ENCODE peak calls at places on chromosomes 4 and X, in six cellular contexts. D is CD8-positive, alpha-beta T cell; B is AG09309; G is heart left ventricle; Y is AG04450; X is HCT116. S is an unnamed sample.

GRCh38 chrX:153885968-153886903 is at the start of gene L1CAM:
- DNase-seq in Y (no peak), D (no peak), X (no peak), G (peak; percentile 21), B (no peak), S (no peak)

GRCh38 chr4:4555916-4556315 is 14.1 kb upstream of the STX18 start:
- DNase-seq in X (no peak), B (peak; percentile 89), G (no peak), Y (peak; percentile 55), D (no peak), S (no peak)

GRCh38 chrX:152819732-152820131 is 10.8 kb downstream of the CETN2 start:
- DNase-seq in G (no peak), D (no peak), X (no peak), B (no peak), Y (peak; percentile 27), S (no peak)

GRCh38 chrX:152904151-152905080 is 6.5 kb downstream of the ZNF185 start:
- DNase-seq in B (peak; percentile 13), G (peak; percentile 68), X (no peak), D (peak; percentile 27), Y (no peak), S (no peak)

GRCh38 chrX:135086197-135086854 is 34.0 kb downstream of the ETDB start:
- DNase-seq in Y (peak; percentile 23), B (peak; percentile 20), D (peak; percentile 27), X (peak; percentile 63), G (no peak), S (peak; percentile 71)

GRCh38 chr4:134762053-134762452 is 560.5 kb upstream of the PABPC4L start:
- DNase-seq in G (no peak), B (no peak), X (no peak), Y (no peak), D (no peak), S (no peak)

GRCh38 chrX:153396320-153397195 is 4.6 kb downstream of the PNMA6E start:
- DNase-seq in D (no peak), G (no peak), Y (no peak), B (no peak), X (no peak), S (no peak)

GRCh38 chr4:41390661-41391060 is 133.9 kb downstream of the UCHL1 start:
- DNase-seq in G (no peak), X (no peak), B (no peak), Y (no peak), D (no peak), S (no peak)

GRCh38 chrX:47166126-47166525 is 21.1 kb downstream of the RBM10 start:
- DNase-seq in G (no peak), X (no peak), D (no peak), B (no peak), Y (no peak), S (no peak)

DNA sequence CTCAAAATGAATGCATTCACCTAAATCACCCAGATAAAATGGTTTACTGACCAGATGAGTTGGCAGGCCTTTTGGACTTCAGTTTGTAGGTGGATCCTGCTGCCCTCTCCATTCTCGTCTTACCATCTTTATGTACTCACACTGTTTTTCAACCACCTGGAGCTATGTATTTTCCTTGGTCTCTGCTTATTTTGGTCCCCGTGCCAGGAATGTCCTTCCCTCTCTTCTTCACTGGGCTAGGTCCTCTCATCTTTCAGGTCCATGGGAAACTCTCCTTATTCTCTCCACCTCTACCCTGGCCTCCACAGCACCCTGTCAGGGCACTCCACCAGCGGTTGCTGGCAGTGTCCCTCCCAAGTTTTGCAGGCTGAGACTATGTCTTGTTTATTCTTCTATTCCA is 2.6 kb downstream of the GPRIN3 start:
- DNase-seq in Y (no peak), B (no peak), G (no peak), X (no peak), D (no peak), S (no peak)
- H3K4me3 ChIP-seq in Y (no peak overlapping the region), B (no peak overlapping the region), G (no peak overlapping the region), X (no peak overlapping the region), D (peak overlapping the region; percentile 67), S (no peak overlapping the region)

GRCh38 chrX:2587146-2587545 is 86.4 kb upstream of the DHRSX start:
- DNase-seq in X (no peak), D (no peak), G (no peak), Y (no peak), B (no peak), S (no peak)

GRCh38 chrX:2581296-2581695 is 80.5 kb upstream of the DHRSX start:
- DNase-seq in Y (no peak), G (no peak), B (no peak), X (no peak), D (no peak), S (no peak)

GRCh38 chrX:2584659-2585470 is 84.1 kb upstream of the DHRSX start:
- DNase-seq in G (no peak), B (no peak), Y (no peak), X (no peak), D (no peak), S (no peak)

GRCh38 chrX:2584216-2584615 is 83.4 kb upstream of the DHRSX start:
- DNase-seq in D (no peak), X (no peak), B (no peak), G (no peak), Y (no peak), S (no peak)

DNA sequence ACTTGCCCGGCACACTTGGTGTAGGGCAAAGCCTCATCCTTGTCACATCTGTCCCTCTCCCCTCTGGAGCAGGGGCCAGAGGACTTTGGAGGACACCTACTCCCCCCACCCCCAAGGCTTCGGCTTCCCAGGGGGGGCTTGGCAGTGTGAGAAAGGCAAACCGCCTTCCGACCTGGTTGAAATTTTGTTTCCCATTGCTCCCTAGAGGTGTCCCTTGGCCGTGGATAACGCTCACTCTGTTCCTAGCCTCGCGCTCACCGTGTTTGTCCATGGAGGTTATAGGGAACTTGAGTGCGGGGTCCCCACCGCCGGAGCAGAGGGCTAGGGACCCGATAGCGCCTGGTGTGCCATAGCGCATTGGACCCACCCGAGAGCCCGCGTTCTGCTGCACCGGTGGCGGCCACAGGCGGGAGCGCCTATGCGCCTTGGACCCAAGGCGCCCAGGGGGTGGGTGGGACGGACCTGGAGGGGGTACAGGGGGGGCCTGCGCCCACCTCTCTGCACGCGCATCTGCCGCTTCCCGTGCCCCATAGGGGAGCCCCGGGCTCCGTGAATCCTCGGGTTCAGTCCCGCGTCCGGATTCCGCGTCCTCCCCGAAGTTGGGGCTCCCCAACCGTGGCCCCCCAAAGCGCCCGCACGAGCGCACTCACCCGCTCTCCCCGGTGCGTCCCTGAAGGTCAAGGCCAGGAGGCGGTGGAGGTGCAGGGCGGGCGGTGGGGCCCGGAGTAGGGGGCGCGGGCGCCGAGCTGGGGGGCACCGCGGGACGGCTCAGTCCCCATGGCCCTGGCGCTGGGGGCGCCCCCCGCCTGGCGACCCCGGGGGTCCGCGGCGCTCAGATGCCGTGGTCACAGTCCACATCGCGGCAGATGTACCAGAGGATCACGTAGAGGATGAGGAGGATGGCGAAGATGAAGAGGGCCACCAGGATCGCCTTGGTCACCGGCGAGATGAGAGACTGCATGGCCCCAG is 82.7 kb upstream of the DHRSX start:
- DNase-seq in Y (no peak), X (no peak), D (no peak), B (no peak), G (no peak), S (no peak)
- H3K4me3 ChIP-seq in Y (no peak overlapping the region), X (no peak overlapping the region), D (no peak overlapping the region), B (no peak overlapping the region), G (no peak overlapping the region), S (no peak overlapping the region)

GRCh38 chr4:54100607-54101189 is 735 bp downstream of the GSX2 start:
- DNase-seq in D (no peak), G (no peak), B (no peak), Y (no peak), X (no peak), S (no peak)
- H3K4me3 ChIP-seq in D (peak overlapping the region; percentile 40), G (peak overlapping the region; percentile 19), B (peak overlapping the region; percentile 47), Y (peak overlapping the region; percentile 54), X (no peak overlapping the region), S (peak overlapping the region; percentile 47)

GRCh38 chr4:7244343-7244680 is 52.0 kb downstream of the SORCS2 start:
- DNase-seq in X (no peak), G (peak; percentile 20), D (no peak), Y (no peak), B (no peak), S (no peak)
- H3K4me3 ChIP-seq in X (no peak overlapping the region), G (no peak overlapping the region), D (no peak overlapping the region), Y (no peak overlapping the region), B (no peak overlapping the region), S (no peak overlapping the region)

GRCh38 chrX:75278991-75279390 is 5.1 kb downstream of the UPRT start:
- DNase-seq in G (no peak), B (no peak), Y (no peak), X (no peak), D (no peak), S (no peak)
- H3K4me3 ChIP-seq in G (no peak overlapping the region), B (no peak overlapping the region), Y (no peak overlapping the region), X (no peak overlapping the region), D (no peak overlapping the region), S (no peak overlapping the region)

S was measured in Panc1.